ENCODE peak calls at places on chromosomes 4 and X, in five cellular contexts. One of them, this sample, is unnamed.

GRCh38 chr4:126986828-126987227 is 645.9 kb upstream of the INTU start:
- DNase-seq in natural killer cell: no peak
- DNase-seq in astrocyte of the cerebellum: no peak
- DNase-seq in NCI-H2081: no peak
- DNase-seq in pulmonary artery endothelial cell: no peak
- DNase-seq in this sample: no peak

GRCh38 chrX:20519077-20519617 is 252.4 kb upstream of the RPS6KA3 start:
- DNase-seq in natural killer cell: no peak
- DNase-seq in NCI-H2081: no peak
- DNase-seq in pulmonary artery endothelial cell: no peak
- DNase-seq in astrocyte of the cerebellum: no peak
- DNase-seq in this sample: no peak

GRCh38 chr4:71941001-71941400 is 90.8 kb upstream of the NPFFR2 start:
- DNase-seq in astrocyte of the cerebellum: no peak
- DNase-seq in pulmonary artery endothelial cell: no peak
- DNase-seq in NCI-H2081: peak
- DNase-seq in natural killer cell: no peak
- DNase-seq in this sample: no peak

GRCh38 chr4:26176621-26177121 is 144.1 kb upstream of the RBPJ start:
- DNase-seq in astrocyte of the cerebellum: peak
- DNase-seq in NCI-H2081: no peak
- DNase-seq in natural killer cell: no peak
- DNase-seq in pulmonary artery endothelial cell: no peak
- DNase-seq in this sample: no peak

GRCh38 chr4:60812811-60813210 is 387.3 kb upstream of the ADGRL3 start:
- DNase-seq in pulmonary artery endothelial cell: no peak
- DNase-seq in NCI-H2081: no peak
- DNase-seq in astrocyte of the cerebellum: no peak
- DNase-seq in natural killer cell: no peak
- DNase-seq in this sample: no peak

GRCh38 chrX:9677098-9677739 is 88.4 kb downstream of the GPR143 start:
- DNase-seq in pulmonary artery endothelial cell: peak
- DNase-seq in astrocyte of the cerebellum: no peak
- DNase-seq in natural killer cell: no peak
- DNase-seq in NCI-H2081: peak
- DNase-seq in this sample: no peak

GRCh38 chrX:101617211-101618191 is at the start of gene ARMCX6:
- DNase-seq in natural killer cell: peak
- DNase-seq in pulmonary artery endothelial cell: peak
- DNase-seq in NCI-H2081: peak
- DNase-seq in astrocyte of the cerebellum: peak
- DNase-seq in this sample: peak

GRCh38 chrX:1477801-1478458 is 25.2 kb upstream of the ASMTL start:
- DNase-seq in NCI-H2081: no peak
- DNase-seq in pulmonary artery endothelial cell: no peak
- DNase-seq in astrocyte of the cerebellum: no peak
- DNase-seq in natural killer cell: peak
- DNase-seq in this sample: no peak

GRCh38 chr4:128468485-128468989 is 180.9 kb upstream of the PGRMC2 start:
- DNase-seq in NCI-H2081: no peak
- DNase-seq in natural killer cell: no peak
- DNase-seq in pulmonary artery endothelial cell: peak
- DNase-seq in astrocyte of the cerebellum: peak
- DNase-seq in this sample: no peak

GRCh38 chrX:6644411-6644810 is 109.5 kb upstream of the VCX3A start:
- DNase-seq in pulmonary artery endothelial cell: no peak
- DNase-seq in NCI-H2081: no peak
- DNase-seq in astrocyte of the cerebellum: no peak
- DNase-seq in natural killer cell: no peak
- DNase-seq in this sample: no peak

GRCh38 chr4:3680656-3681055 is 85.5 kb upstream of the ADRA2C start:
- DNase-seq in pulmonary artery endothelial cell: no peak
- DNase-seq in natural killer cell: no peak
- DNase-seq in astrocyte of the cerebellum: no peak
- DNase-seq in NCI-H2081: no peak
- DNase-seq in this sample: no peak